ENCODE peak calls at places on chromosomes 5 and 9, in eight cellular contexts. P, I, X, E, N, S, B and W are unnamed samples.

GRCh38 chr9:16705121-16705604 is 165.3 kb downstream of the BNC2 start:
- DNase-seq in P (no peak), I (peak), X (peak), E (peak), N (peak), S (no peak), B (no peak), W (peak)

GRCh38 chr9:107782789-107783188 is 293.2 kb upstream of the KLF4 start:
- DNase-seq in P (no peak), I (no peak), X (no peak), E (no peak), N (no peak), S (no peak), B (no peak), W (no peak)

GRCh38 chr5:378976-379742 is 57.6 kb downstream of the AHRR start:
- DNase-seq in P (no peak), I (no peak), X (peak), E (peak), N (no peak), S (no peak), B (peak), W (no peak)

GRCh38 chr5:66912787-66913186 is 283.8 kb downstream of the CD180 start:
- DNase-seq in P (no peak), I (no peak), X (no peak), E (no peak), N (no peak), S (no peak), B (no peak), W (no peak)

GRCh38 chr5:16502866-16503265 is 37.3 kb upstream of the ZNF622 start:
- DNase-seq in P (no peak), I (no peak), X (no peak), E (no peak), N (peak), S (no peak), B (no peak), W (no peak)

GRCh38 chr5:65412842-65413241 is 68.9 kb downstream of the ADAMTS6 start:
- DNase-seq in P (no peak), I (no peak), X (no peak), E (no peak), N (no peak), S (no peak), B (no peak), W (no peak)

GRCh38 chr9:95935861-95936578 is 60.5 kb downstream of the ERCC6L2 start:
- DNase-seq in P (no peak), I (no peak), X (no peak), E (no peak), N (no peak), S (no peak), B (no peak), W (no peak)

GRCh38 chr5:150904479-150905311 is at the start of gene ZNF300:
- DNase-seq in P (peak), I (peak), X (peak), E (peak), N (peak), S (peak), B (peak), W (peak)

GRCh38 chr5:55146080-55146479 is 13.9 kb upstream of the GPX8 start:
- DNase-seq in P (no peak), I (no peak), X (no peak), E (no peak), N (no peak), S (no peak), B (no peak), W (no peak)

GRCh38 chr5:131382407-131383395 is 118.8 kb downstream of the CDC42SE2 start:
- DNase-seq in P (peak), I (peak), X (no peak), E (no peak), N (peak), S (peak), B (no peak), W (no peak)

GRCh38 chr5:34655354-34655991 is 655 bp upstream of the RAI14 start:
- DNase-seq in P (peak), I (no peak), X (peak), E (peak), N (peak), S (peak), B (no peak), W (no peak)

GRCh38 chr5:10826971-10827370 is 65.9 kb upstream of the DAP start:
- DNase-seq in P (no peak), I (no peak), X (no peak), E (no peak), N (no peak), S (no peak), B (no peak), W (no peak)

GRCh38 chr9:137454145-137454505 is 5.0 kb downstream of the NSMF start:
- DNase-seq in P (peak), I (no peak), X (peak), E (peak), N (peak), S (peak), B (no peak), W (peak)

GRCh38 chr5:40929049-40929448 is 19.8 kb downstream of the C7 start:
- DNase-seq in P (no peak), I (no peak), X (no peak), E (no peak), N (no peak), S (no peak), B (no peak), W (no peak)

GRCh38 chr9:129617167-129617566 is 3.7 kb downstream of the C9orf50 start:
- DNase-seq in P (no peak), I (peak), X (no peak), E (no peak), N (peak), S (no peak), B (no peak), W (no peak)

GRCh38 chr5:151153766-151154272 is 3.8 kb downstream of the ANXA6 start:
- DNase-seq in P (no peak), I (no peak), X (no peak), E (no peak), N (no peak), S (peak), B (no peak), W (no peak)

GRCh38 chr9:90870646-90871326 is 69.2 kb downstream of the SYK start:
- DNase-seq in P (peak), I (peak), X (no peak), E (no peak), N (peak), S (no peak), B (no peak), W (no peak)

GRCh38 chr5:138602371-138603000 is 27.3 kb upstream of the HSPA9 start:
- DNase-seq in P (no peak), I (no peak), X (no peak), E (no peak), N (no peak), S (no peak), B (no peak), W (peak)

GRCh38 chr9:18893051-18893450 is 140.0 kb downstream of the SAXO1 start:
- DNase-seq in P (no peak), I (no peak), X (no peak), E (no peak), N (no peak), S (no peak), B (no peak), W (no peak)